ENCODE peak calls at places on chromosomes 13 and 19, in nine cellular contexts. S is kidney, H is IMR-90, O is AG09309, Q is right lobe of liver, V is left ventricle myocardium inferior, Z is tibial artery, M is AG10803, J is HFF-Myc. G is an unnamed sample.

GRCh38 chr19:33832633-33833032 is 36.0 kb downstream of the KCTD15 start:
- DNase-seq in S (no peak), H (no peak), Z (no peak), J (no peak), O (no peak), M (no peak), V (no peak), Q (no peak), G (no peak)

GRCh38 chr13:32537580-32538233 is 888 bp downstream of the N4BP2L2 start:
- DNase-seq in M (peak; percentile 24), O (no peak), S (peak; percentile 74), Z (peak; percentile 73), H (no peak), Q (peak; percentile 45), V (peak; percentile 33), J (no peak), G (peak; percentile 3)

GRCh38 chr13:113297370-113297871 is 382 bp downstream of the LAMP1 start:
- DNase-seq in H (no peak), V (no peak), S (peak; percentile 89), J (no peak), O (no peak), Q (peak; percentile 46), M (peak; percentile 14), Z (peak; percentile 72), G (peak; percentile 29)

GRCh38 chr19:7117248-7117647 is 47.7 kb downstream of the ZNF557 start:
- DNase-seq in Z (no peak), O (no peak), V (no peak), S (no peak), J (no peak), H (no peak), M (no peak), Q (no peak), G (no peak)

GRCh38 chr13:51999525-51999924 is 11.7 kb downstream of the ATP7B start:
- DNase-seq in M (peak; percentile 8), J (no peak), Z (no peak), V (peak; percentile 72), H (peak; percentile 25), S (no peak), Q (peak; percentile 85), O (no peak), G (no peak)

GRCh38 chr13:37701972-37702371 is 103.4 kb upstream of the POSTN start:
- DNase-seq in Z (peak; percentile 67), Q (no peak), S (no peak), M (peak; percentile 98), H (peak; percentile 99), J (peak; percentile 38), V (no peak), O (peak; percentile 92), G (peak; percentile 96)

GRCh38 chr19:11152318-11153062 is 3.1 kb downstream of the SPC24 start:
- DNase-seq in H (peak; percentile 78), S (peak; percentile 85), O (no peak), V (peak; percentile 72), J (no peak), Q (peak; percentile 83), M (peak; percentile 87), Z (peak; percentile 94), G (peak; percentile 90)

GRCh38 chr13:28059214-28059613 is 41.2 kb downstream of the FLT3 start:
- DNase-seq in S (no peak), Q (peak; percentile 66), M (peak; percentile 21), Z (no peak), H (peak; percentile 15), O (no peak), J (no peak), V (no peak), G (peak; percentile 45)

GRCh38 chr13:89897681-89898080 is 1449.8 kb upstream of the MIR17HG start:
- DNase-seq in O (no peak), Q (no peak), J (no peak), H (no peak), S (no peak), Z (no peak), V (no peak), M (no peak), G (no peak)

GRCh38 chr19:39237200-39238184 is 7.3 kb downstream of the IFNL3 start:
- DNase-seq in V (no peak), Z (no peak), M (no peak), J (no peak), S (peak; percentile 92), Q (peak; percentile 84), O (no peak), H (no peak), G (no peak)

GRCh38 chr13:51589793-51590192 is 5.5 kb downstream of the WDFY2 start:
- DNase-seq in M (no peak), J (no peak), V (no peak), O (no peak), H (no peak), Q (no peak), S (no peak), Z (no peak), G (peak; percentile 50)

GRCh38 chr19:42306646-42307045 is 4.2 kb upstream of the PAFAH1B3 start:
- DNase-seq in S (no peak), Q (no peak), J (no peak), V (no peak), O (no peak), Z (no peak), M (no peak), H (no peak), G (no peak)

GRCh38 chr19:35051796-35052195 is 10.3 kb downstream of the HPN start:
- DNase-seq in O (no peak), H (no peak), S (no peak), V (no peak), J (no peak), Q (no peak), Z (no peak), M (no peak), G (no peak)

GRCh38 chr19:18366027-18366435 is 19.9 kb upstream of the GDF15 start:
- DNase-seq in Q (no peak), O (no peak), M (no peak), H (no peak), Z (no peak), V (no peak), S (no peak), J (no peak), G (no peak)

GRCh38 chr13:41182231-41182630 is 12.1 kb downstream of the KBTBD7 start:
- DNase-seq in J (no peak), Q (no peak), V (no peak), H (no peak), M (no peak), S (no peak), Z (no peak), O (no peak), G (no peak)

GRCh38 chr13:34863360-34864135 is 78.5 kb upstream of the NBEA start:
- DNase-seq in Z (no peak), O (peak; percentile 71), H (peak; percentile 75), Q (no peak), S (no peak), V (no peak), J (peak; percentile 83), M (peak; percentile 79), G (peak; percentile 72)

GRCh38 chr13:114148521-114148855 is 16.1 kb upstream of the RASA3 start:
- DNase-seq in Z (no peak), O (no peak), Q (no peak), M (no peak), V (no peak), S (peak; percentile 70), J (no peak), H (no peak), G (no peak)

GRCh38 chr13:113298001-113298945 is 1.2 kb downstream of the LAMP1 start:
- DNase-seq in S (no peak), M (no peak), O (no peak), Q (no peak), J (no peak), H (no peak), V (no peak), Z (no peak), G (peak; percentile 19)

GRCh38 chr19:46944918-46945628 is 74.6 kb upstream of the NPAS1 start:
- DNase-seq in S (peak; percentile 91), V (peak; percentile 77), J (no peak), M (peak; percentile 69), Z (peak; percentile 90), Q (peak; percentile 36), H (peak; percentile 70), O (no peak), G (peak; percentile 78)

GRCh38 chr13:73261739-73262216 is 203.0 kb downstream of the KLF5 start:
- DNase-seq in O (no peak), H (no peak), V (no peak), M (peak; percentile 20), Q (no peak), J (no peak), Z (no peak), S (no peak), G (no peak)

DNA sequence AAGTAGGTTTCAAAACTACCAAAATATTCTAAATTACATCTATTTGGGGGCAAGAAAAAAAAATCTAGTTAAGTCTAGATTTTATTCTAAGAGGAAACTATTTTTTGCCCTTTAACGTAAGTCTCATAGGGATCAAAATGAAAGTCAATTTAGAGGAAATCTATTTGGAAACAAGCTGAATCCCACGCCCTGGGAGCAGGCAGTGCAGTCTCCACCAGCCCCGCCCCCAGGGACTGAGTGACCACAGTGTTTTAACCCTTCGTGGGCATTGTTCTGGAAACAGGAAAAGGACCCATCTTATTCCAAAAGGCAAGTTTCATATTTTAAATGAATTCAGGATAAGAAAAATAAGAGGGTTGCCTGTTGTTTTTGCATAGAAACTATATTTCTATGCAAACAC is 209.7 kb downstream of the SPRY2 start:
- DNase-seq in H (peak; percentile 46), M (peak; percentile 43), Q (peak; percentile 86), V (peak; percentile 86), Z (peak; percentile 75), S (peak; percentile 85), O (no peak), J (no peak), G (peak; percentile 84)
- H3K4me3 ChIP-seq in H (peak overlapping the region; percentile 4), M (peak overlapping the region; percentile 42), Q (peak overlapping the region; percentile 23), V (peak overlapping the region; percentile 56), Z (peak overlapping the region; percentile 38), S (peak overlapping the region; percentile 63), O (peak overlapping the region; percentile 2), J (no peak overlapping the region), G (peak overlapping the region; percentile 47)

GRCh38 chr19:12789904-12790619 is 1.2 kb upstream of the JUNB start:
- DNase-seq in H (peak; percentile 93), V (peak; percentile 97), S (peak; percentile 100), Q (peak; percentile 99), J (no peak), O (peak; percentile 90), Z (peak; percentile 99), M (peak; percentile 97), G (peak; percentile 98)
- TF ChIP-seq CTCF in H (no peak), V (no peak), S (no peak), Q (no peak), J (no peak), O (no peak), Z (no peak), M (no peak), G (no peak)

GRCh38 chr19:49890349-49891311 is 6.1 kb downstream of the IL4I1 start:
- DNase-seq in O (no peak), Z (no peak), S (no peak), H (no peak), Q (peak; percentile 21), M (no peak), V (no peak), J (no peak), G (no peak)
- H3K4me3 ChIP-seq in O (no peak overlapping the region), Z (peak overlapping the region; percentile 22), S (no peak overlapping the region), H (peak overlapping the region; percentile 6), Q (no peak overlapping the region), M (no peak overlapping the region), V (peak overlapping the region; percentile 60), J (no peak overlapping the region), G (peak overlapping the region; percentile 25)

DNA sequence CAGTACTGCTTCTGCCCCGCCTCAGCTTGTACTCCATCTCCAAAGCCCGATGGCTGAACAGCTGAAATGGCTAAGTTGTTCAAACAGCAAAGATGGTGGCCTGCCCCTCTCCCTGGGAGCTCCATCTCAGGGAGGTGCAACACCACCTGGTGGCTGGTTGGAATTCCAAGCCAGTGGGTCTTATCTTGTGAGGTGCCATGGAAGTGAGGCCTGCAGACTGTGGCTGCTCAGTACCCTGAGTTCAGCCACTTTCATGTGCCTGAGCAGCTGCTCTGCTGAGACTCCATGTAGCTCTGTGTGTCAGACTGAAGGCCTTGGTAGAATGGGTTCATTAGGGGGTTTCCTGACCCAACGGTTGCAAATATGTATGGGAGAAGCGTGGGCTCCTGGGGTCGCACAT is 67.3 kb upstream of the SPRY2 start:
- DNase-seq in Z (no peak), S (no peak), M (no peak), Q (no peak), O (no peak), J (no peak), V (no peak), H (no peak), G (no peak)
- TF ChIP-seq CTCF in Z (no peak), S (no peak), M (no peak), Q (peak; percentile 13), O (no peak), J (no peak), V (no peak), H (no peak), G (peak; percentile 7)